ENCODE peak calls at places on chromosomes 2 and 18, in eight cellular contexts. F is GM12878, A is kidney epithelial cell, Y is cardiac muscle cell, U is HCT116, Z is Caco-2, B is prostate gland, M is brain microvascular endothelial cell. K is an unnamed sample.

GRCh38 chr2:201116959-201117734 is 1.2 kb downstream of the CFLAR start:
- DNase-seq in F (no peak), A (no peak), Y (no peak), U (peak; percentile 59), Z (peak; percentile 54), B (peak; percentile 67), M (peak; percentile 81), K (no peak)

GRCh38 chr2:136116813-136117390 is 1.0 kb downstream of the CXCR4 start:
- DNase-seq in F (no peak), A (no peak), Y (peak; percentile 37), U (no peak), Z (no peak), B (no peak), M (no peak), K (peak; percentile 52)

GRCh38 chr18:48576454-48576766 is 37.6 kb downstream of the CTIF start:
- DNase-seq in F (no peak), A (no peak), Y (no peak), U (no peak), Z (no peak), B (no peak), M (no peak), K (no peak)

GRCh38 chr2:238658054-238658407 is 189.9 kb upstream of the TWIST2 start:
- DNase-seq in F (no peak), A (no peak), Y (no peak), U (no peak), Z (no peak), B (no peak), M (no peak), K (no peak)

GRCh38 chr2:161722547-161723503 is 98.6 kb downstream of the SLC4A10 start:
- DNase-seq in F (no peak), A (no peak), Y (no peak), U (no peak), Z (no peak), B (no peak), M (no peak), K (no peak)

GRCh38 chr2:196677404-196677803 is 37.9 kb downstream of the CCDC150 start:
- DNase-seq in F (no peak), A (peak; percentile 49), Y (no peak), U (no peak), Z (no peak), B (no peak), M (peak; percentile 41), K (no peak)

GRCh38 chr18:42976869-42977268 is 138.6 kb downstream of the RIT2 start:
- DNase-seq in F (peak; percentile 2), A (no peak), Y (no peak), U (no peak), Z (no peak), B (no peak), M (no peak), K (no peak)

GRCh38 chr2:28691774-28692281 is 59.8 kb upstream of the PPP1CB start:
- DNase-seq in F (no peak), A (peak; percentile 75), Y (peak; percentile 95), U (no peak), Z (peak; percentile 83), B (no peak), M (peak; percentile 36), K (no peak)

GRCh38 chr2:207681431-207681830 is 30.0 kb upstream of the CCNYL1 start:
- DNase-seq in F (no peak), A (no peak), Y (no peak), U (no peak), Z (no peak), B (no peak), M (no peak), K (no peak)

GRCh38 chr2:18436408-18437077 is 123.9 kb downstream of the RDH14 start:
- DNase-seq in F (no peak), A (no peak), Y (no peak), U (no peak), Z (no peak), B (no peak), M (peak; percentile 44), K (no peak)

GRCh38 chr2:8258406-8258805 is 423.4 kb upstream of the ID2 start:
- DNase-seq in F (no peak), A (no peak), Y (no peak), U (no peak), Z (no peak), B (no peak), M (peak; percentile 47), K (no peak)

GRCh38 chr18:5073026-5073944 is 123.8 kb downstream of the AKAIN1 start:
- DNase-seq in F (no peak), A (no peak), Y (peak; percentile 50), U (peak; percentile 13), Z (peak; percentile 38), B (no peak), M (peak; percentile 2), K (no peak)

GRCh38 chr2:176339208-176339607 is 70.0 kb downstream of the MTX2 start:
- DNase-seq in F (no peak), A (no peak), Y (no peak), U (no peak), Z (no peak), B (no peak), M (no peak), K (no peak)

GRCh38 chr18:36724591-36725001 is 104.2 kb downstream of the TPGS2 start:
- DNase-seq in F (no peak), A (no peak), Y (no peak), U (no peak), Z (no peak), B (no peak), M (no peak), K (no peak)

GRCh38 chr2:226699321-226699720 is 100.3 kb downstream of the IRS1 start:
- DNase-seq in F (no peak), A (no peak), Y (no peak), U (no peak), Z (no peak), B (peak; percentile 22), M (peak; percentile 59), K (no peak)

GRCh38 chr2:42978175-42978886 is 185.9 kb upstream of the HAAO start:
- DNase-seq in F (no peak), A (no peak), Y (no peak), U (no peak), Z (peak; percentile 92), B (no peak), M (no peak), K (no peak)

GRCh38 chr18:72161686-72162085 is 382.5 kb downstream of the CBLN2 start:
- DNase-seq in F (no peak), A (no peak), Y (peak; percentile 3), U (no peak), Z (no peak), B (no peak), M (no peak), K (no peak)

GRCh38 chr2:238061310-238062202 is 755 bp downstream of the SCLY start:
- DNase-seq in F (no peak), A (no peak), Y (peak; percentile 46), U (no peak), Z (peak; percentile 40), B (peak; percentile 18), M (peak; percentile 25), K (no peak)

GRCh38 chr2:149743842-149744468 is 156.4 kb upstream of the MMADHC start:
- DNase-seq in F (no peak), A (peak; percentile 57), Y (no peak), U (no peak), Z (no peak), B (no peak), M (peak; percentile 87), K (no peak)

GRCh38 chr18:3250237-3251107 is 2.9 kb downstream of the MYL12A start:
- DNase-seq in F (no peak), A (no peak), Y (no peak), U (no peak), Z (no peak), B (no peak), M (no peak), K (no peak)

GRCh38 chr2:30382995-30383394 is 64.1 kb upstream of the LCLAT1 start:
- DNase-seq in F (no peak), A (no peak), Y (no peak), U (no peak), Z (no peak), B (no peak), M (no peak), K (no peak)

GRCh38 chr18:11849845-11850747 is 1.1 kb upstream of the CHMP1B start:
- DNase-seq in F (no peak), A (peak; percentile 69), Y (peak; percentile 12), U (peak; percentile 68), Z (peak; percentile 88), B (peak; percentile 63), M (peak; percentile 98), K (no peak)

DNA sequence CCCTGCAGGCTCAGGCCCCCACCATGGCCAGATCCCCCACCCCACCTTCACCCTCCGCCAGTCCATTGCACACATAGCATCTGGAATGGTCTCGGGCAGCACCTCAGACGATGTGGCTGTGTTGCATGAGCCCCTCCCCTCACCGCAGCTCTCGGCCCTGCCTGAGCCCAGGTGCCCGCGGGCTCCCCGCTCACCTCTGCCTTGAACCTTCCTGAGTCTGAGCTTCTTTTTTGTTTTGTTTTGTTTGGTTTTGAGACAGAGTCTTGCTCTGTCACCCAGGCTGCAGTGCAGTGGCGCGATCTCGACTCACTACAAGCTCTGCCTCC is 20.1 kb downstream of the RRM2 start:
- DNase-seq in F (no peak), A (no peak), Y (no peak), U (no peak), Z (no peak), B (no peak), M (no peak), K (no peak)
- TF ChIP-seq CTCF in F (no peak), A (no peak), Y (no peak), U (no peak), Z (no peak), B (no peak), M (no peak), K (no peak)

DNA sequence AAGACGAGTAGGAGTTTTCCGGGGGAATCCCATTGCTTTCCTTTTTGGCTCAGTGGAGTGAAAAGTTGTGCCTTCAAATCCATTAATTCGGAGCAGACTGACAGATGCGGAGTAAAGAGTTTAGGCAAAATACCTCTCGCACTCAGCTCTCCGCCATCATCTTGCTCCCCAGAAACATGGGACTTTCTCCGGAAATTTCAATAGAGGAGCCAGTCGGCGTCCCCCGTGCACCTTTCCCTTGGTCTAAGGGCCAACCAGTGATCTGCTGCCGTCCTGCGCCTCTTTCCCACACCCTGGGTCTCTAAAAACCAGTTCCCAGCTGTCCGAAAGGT is 318 bp downstream of the TYW5 start:
- DNase-seq in F (peak; percentile 23), A (no peak), Y (no peak), U (no peak), Z (no peak), B (no peak), M (no peak), K (no peak)
- H3K4me3 ChIP-seq in F (peak overlapping the region; percentile 98), A (peak overlapping the region; percentile 89), Y (peak overlapping the region; percentile 71), U (peak overlapping the region; percentile 88), Z (peak overlapping the region; percentile 99), B (peak overlapping the region; percentile 67), M (peak overlapping the region; percentile 94), K (peak overlapping the region; percentile 91)

GRCh38 chr2:190635781-190636180 is 13.1 kb upstream of the NAB1 start:
- DNase-seq in F (no peak), A (no peak), Y (no peak), U (no peak), Z (no peak), B (no peak), M (no peak), K (no peak)
- TF ChIP-seq CTCF in F (peak; percentile 32), A (no peak), Y (peak; percentile 9), U (peak; percentile 44), Z (no peak), B (no peak), M (peak; percentile 53), K (peak; percentile 49)

DNA sequence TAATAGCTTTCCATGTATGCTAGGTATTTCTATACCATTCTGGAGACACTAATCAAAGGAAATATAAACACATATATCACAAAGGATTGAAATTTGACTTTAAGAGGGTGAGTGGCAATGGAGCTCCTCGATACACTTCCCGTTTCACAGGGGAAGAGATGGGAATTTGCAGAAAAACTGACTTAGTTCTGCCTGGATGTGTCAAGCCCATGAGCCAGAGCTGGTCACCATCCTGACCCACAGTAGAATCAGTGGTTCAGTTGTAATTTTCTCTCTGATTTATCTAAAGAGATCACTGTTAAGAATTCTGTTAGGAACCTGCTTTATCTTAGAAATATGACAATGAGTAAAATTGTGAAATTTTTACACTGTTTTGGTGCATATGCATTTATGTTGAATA is 34.2 kb downstream of the PLCL1 start:
- DNase-seq in F (no peak), A (no peak), Y (no peak), U (no peak), Z (no peak), B (no peak), M (no peak), K (no peak)
- H3K4me3 ChIP-seq in F (no peak overlapping the region), A (no peak overlapping the region), Y (no peak overlapping the region), U (no peak overlapping the region), Z (no peak overlapping the region), B (no peak overlapping the region), M (no peak overlapping the region), K (no peak overlapping the region)

K was measured in GM12864.